ENCODE peak calls at places on chromosomes 6 and 20, in four cellular contexts. B is HCT116, T is cardiac muscle cell, R is kidney. I is an unnamed sample.

GRCh38 chr6:164098857-164099534 is 684.5 kb downstream of the QKI start:
- DNase-seq in B (no peak), T (peak; percentile 90), R (no peak), I (no peak)

GRCh38 chr6:136774228-136775041 is 17.8 kb downstream of the MAP3K5 start:
- DNase-seq in B (no peak), T (no peak), R (no peak), I (no peak)

GRCh38 chr6:88636871-88637270 is 326.5 kb downstream of the RNGTT start:
- DNase-seq in B (no peak), T (no peak), R (no peak), I (no peak)

GRCh38 chr6:85403331-85404015 is 46.4 kb upstream of the NT5E start:
- DNase-seq in B (no peak), T (no peak), R (no peak), I (no peak)

GRCh38 chr6:150369408-150369807 is 596 bp downstream of the IYD start:
- DNase-seq in B (no peak), T (no peak), R (no peak), I (no peak)

GRCh38 chr6:84763397-84764331 is 734 bp downstream of the TBX18 start:
- DNase-seq in B (peak; percentile 61), T (peak; percentile 58), R (peak; percentile 81), I (peak; percentile 46)

GRCh38 chr20:14986656-14987055 is 649.2 kb upstream of the FLRT3 start:
- DNase-seq in B (no peak), T (no peak), R (no peak), I (no peak)

GRCh38 chr6:57317060-57317943 is at the start of gene PRIM2:
- DNase-seq in B (peak; percentile 76), T (peak; percentile 90), R (peak; percentile 93), I (peak; percentile 90)

GRCh38 chr6:25223421-25224052 is 55.6 kb upstream of the CARMIL1 start:
- DNase-seq in B (peak; percentile 61), T (peak; percentile 71), R (no peak), I (peak; percentile 50)

GRCh38 chr6:111692327-111693164 is 86.9 kb upstream of the TRAF3IP2 start:
- DNase-seq in B (no peak), T (no peak), R (no peak), I (no peak)

GRCh38 chr6:52522151-52522626 is 54.7 kb downstream of the TRAM2 start:
- DNase-seq in B (no peak), T (no peak), R (peak; percentile 85), I (no peak)

GRCh38 chr6:36419295-36419694 is 23.4 kb downstream of the PXT1 start:
- DNase-seq in B (no peak), T (no peak), R (no peak), I (no peak)

GRCh38 chr6:157479464-157480303 is 98.7 kb downstream of the ZDHHC14 start:
- DNase-seq in B (no peak), T (no peak), R (no peak), I (no peak)

GRCh38 chr20:33554914-33555420 is 65.1 kb downstream of the CBFA2T2 start:
- DNase-seq in B (peak; percentile 24), T (peak; percentile 75), R (no peak), I (no peak)

GRCh38 chr6:83592770-83593394 is 80.5 kb downstream of the PRSS35 start:
- DNase-seq in B (peak; percentile 26), T (peak; percentile 59), R (no peak), I (no peak)

GRCh38 chr6:138162104-138162946 is 586 bp downstream of the ARFGEF3 start:
- DNase-seq in B (no peak), T (peak; percentile 21), R (no peak), I (peak; percentile 50)

GRCh38 chr6:63538550-63538949 is 33.7 kb upstream of the LOC128125822 start:
- DNase-seq in B (no peak), T (no peak), R (no peak), I (no peak)

GRCh38 chr6:37483917-37484785 is 15.5 kb downstream of the CCDC167 start:
- DNase-seq in B (no peak), T (peak; percentile 74), R (no peak), I (peak; percentile 63)

GRCh38 chr6:134345780-134346179 is 27.9 kb upstream of the SGK1 start:
- DNase-seq in B (no peak), T (no peak), R (no peak), I (no peak)

GRCh38 chr6:35581633-35582032 is 68.9 kb upstream of the TULP1 start:
- DNase-seq in B (no peak), T (no peak), R (no peak), I (no peak)

GRCh38 chr6:151400473-151400872 is 9.1 kb upstream of the ZBTB2 start:
- DNase-seq in B (no peak), T (no peak), R (no peak), I (no peak)

GRCh38 chr6:37285861-37286311 is 27.9 kb upstream of the TMEM217 start:
- DNase-seq in B (no peak), T (no peak), R (no peak), I (no peak)

GRCh38 chr6:111122458-111123286 is 35.4 kb downstream of the SLC16A10 start:
- DNase-seq in B (no peak), T (no peak), R (no peak), I (no peak)

GRCh38 chr6:83911278-83911677 is 51.8 kb downstream of the CYB5R4 start:
- DNase-seq in B (no peak), T (no peak), R (no peak), I (no peak)

GRCh38 chr6:65398851-65399250 is 308.2 kb downstream of the EYS start:
- DNase-seq in B (no peak), T (no peak), R (no peak), I (no peak)

GRCh38 chr6:150672792-150673191 is 73.1 kb downstream of the PLEKHG1 start:
- DNase-seq in B (no peak), T (no peak), R (no peak), I (no peak)

GRCh38 chr6:24245275-24245674 is 112.6 kb downstream of the DCDC2 start:
- DNase-seq in B (no peak), T (no peak), R (no peak), I (no peak)

GRCh38 chr6:136592930-136593673 is 42.9 kb upstream of the MAP7 start:
- DNase-seq in B (no peak), T (no peak), R (no peak), I (no peak)

GRCh38 chr6:3746119-3746691 is 5.3 kb downstream of the PXDC1 start:
- DNase-seq in B (no peak), T (peak; percentile 21), R (peak; percentile 67), I (no peak)

GRCh38 chr6:53119349-53119748 is 29.3 kb downstream of the GCM1 start:
- DNase-seq in B (no peak), T (no peak), R (no peak), I (no peak)

GRCh38 chr6:51655517-51655916 is 431.9 kb downstream of the PKHD1 start:
- DNase-seq in B (no peak), T (no peak), R (no peak), I (no peak)

GRCh38 chr6:155314773-155315515 is 660 bp upstream of the TFB1M start:
- DNase-seq in B (peak; percentile 82), T (no peak), R (no peak), I (peak; percentile 70)

GRCh38 chr6:13063300-13063918 is 264.9 kb downstream of the TBC1D7 start:
- DNase-seq in B (no peak), T (no peak), R (no peak), I (no peak)

GRCh38 chr6:141029908-141030307 is 1102.8 kb upstream of the GJE1 start:
- DNase-seq in B (no peak), T (no peak), R (no peak), I (no peak)

GRCh38 chr6:73983367-73983766 is 287.4 kb downstream of the CD109 start:
- DNase-seq in B (no peak), T (no peak), R (no peak), I (no peak)

GRCh38 chr6:163837681-163838431 is 423.3 kb downstream of the QKI start:
- DNase-seq in B (no peak), T (no peak), R (peak; percentile 74), I (no peak)

DNA sequence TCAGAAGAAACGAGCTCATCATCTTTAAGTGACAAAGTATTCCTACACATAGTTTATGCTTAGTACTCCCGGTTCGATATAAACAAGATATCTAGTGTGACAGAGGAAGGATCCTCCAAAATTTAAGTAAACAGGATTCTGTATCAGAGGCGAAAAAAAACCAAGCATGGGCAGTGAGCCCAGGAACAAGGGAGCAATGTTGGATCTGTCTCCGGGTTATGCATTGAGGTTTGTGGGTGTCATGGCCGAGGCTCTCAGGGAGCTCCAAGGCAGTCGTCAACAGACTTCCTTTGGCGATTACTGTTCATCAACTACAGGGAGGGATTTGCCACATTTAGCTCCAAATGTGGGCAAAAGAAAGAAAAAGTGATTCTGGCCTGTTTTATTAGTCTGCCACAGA is 319.5 kb downstream of the CBLN4 start:
- DNase-seq in B (no peak), T (no peak), R (no peak), I (no peak)
- H3K9me3 ChIP-seq in B (peaks cover 17% of the 10 kb centered on the region), T (no peaks in the 10 kb centered on the region), R (no peaks in the 10 kb centered on the region), I (no peaks in the 10 kb centered on the region)

DNA sequence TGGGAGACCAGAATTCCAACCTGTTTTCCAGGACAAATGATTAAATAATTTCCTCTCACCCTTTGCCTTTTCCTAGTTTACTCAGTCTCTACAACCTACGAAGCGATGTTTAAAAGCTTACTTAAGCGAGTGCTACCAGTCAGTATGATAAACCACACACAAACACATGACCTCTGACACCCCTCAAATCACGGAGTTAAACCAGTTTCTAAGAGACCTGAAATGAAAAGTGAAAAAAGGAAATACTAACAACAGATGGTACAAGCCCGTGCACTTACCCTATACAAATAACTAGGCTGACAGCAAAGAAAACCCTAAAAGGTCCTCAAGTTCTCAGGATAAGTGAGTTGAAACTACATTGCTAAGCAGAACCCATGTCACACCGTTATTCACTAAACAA is 7.7 kb downstream of the TNFRSF21 start:
- DNase-seq in B (no peak), T (no peak), R (no peak), I (no peak)
- H3K4me3 ChIP-seq in B (no peak overlapping the region), T (no peak overlapping the region), R (no peak overlapping the region), I (no peak overlapping the region)

DNA sequence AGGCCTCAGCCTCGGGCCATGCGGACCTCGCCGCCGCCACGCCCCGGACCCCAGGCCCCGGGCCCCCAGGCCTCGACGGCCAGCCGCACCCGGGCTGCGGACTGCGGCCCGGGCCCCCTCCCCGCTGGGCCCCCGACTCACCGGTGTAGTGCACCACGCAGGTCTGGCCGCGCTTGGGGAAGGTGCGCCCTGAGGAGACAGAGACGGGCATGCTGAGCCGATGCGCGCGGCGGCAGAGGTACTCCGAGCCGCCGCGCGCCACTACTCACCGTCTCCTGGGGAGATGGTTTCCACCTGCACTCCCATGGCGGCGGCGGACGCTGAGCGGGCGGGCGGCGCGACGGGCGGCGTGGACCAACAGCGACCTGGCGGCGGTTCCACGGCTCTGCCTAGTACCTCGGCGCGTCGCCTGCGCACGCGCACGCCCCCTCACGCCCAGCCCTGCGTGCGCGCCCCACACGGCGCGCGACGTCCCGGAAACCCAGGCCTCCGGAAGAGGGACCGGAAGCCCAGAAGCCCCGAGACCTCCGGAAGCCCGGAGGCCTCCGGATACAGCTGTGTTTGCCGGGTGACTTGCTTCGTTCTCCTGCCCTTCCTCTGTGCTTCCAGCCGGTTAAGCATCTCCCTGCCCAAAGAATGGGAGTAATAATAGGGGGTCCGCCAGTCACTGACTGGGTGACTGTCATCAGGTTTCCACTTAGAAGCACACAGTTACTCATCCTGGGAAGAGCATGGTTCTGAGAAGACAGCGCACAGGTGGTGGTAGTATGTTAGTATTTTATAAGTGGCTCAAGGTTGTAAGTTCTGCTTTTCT is at the start of gene FKBP1A:
- DNase-seq in B (peak; percentile 78), T (peak; percentile 93), R (peak; percentile 97), I (peak; percentile 95)
- TF ChIP-seq CTCF in B (no peak), T (no peak), R (peak; percentile 5), I (peak; percentile 41)

GRCh38 chr6:28153546-28153945 is 11.9 kb downstream of the ZKSCAN8 start:
- DNase-seq in B (no peak), T (no peak), R (no peak), I (no peak)
- H3K9me3 ChIP-seq in B (no peaks in the 10 kb centered on the region), T (no peaks in the 10 kb centered on the region), R (peaks cover 7% of the 10 kb centered on the region), I (no peaks in the 10 kb centered on the region)

I was measured in lower lobe of right lung.